ENCODE peak calls at places on chromosomes 1 and 21, in six cellular contexts. One of them, this sample, is unnamed.

GRCh38 chr1:37410815-37411214 is 63.6 kb upstream of the ZC3H12A start:
- DNase-seq in ovary: no peak
- DNase-seq in upper lobe of left lung: no peak
- DNase-seq in breast epithelium: no peak
- DNase-seq in right lobe of liver: no peak
- DNase-seq in IMR-90: peak; percentile 22
- DNase-seq in this sample: no peak

GRCh38 chr1:212457740-212458338 is 25.1 kb downstream of the NENF start:
- DNase-seq in ovary: no peak
- DNase-seq in upper lobe of left lung: no peak
- DNase-seq in breast epithelium: no peak
- DNase-seq in right lobe of liver: no peak
- DNase-seq in IMR-90: peak; percentile 37
- DNase-seq in this sample: no peak

GRCh38 chr1:229253170-229253974 is 17.5 kb upstream of the RAB4A start:
- DNase-seq in ovary: no peak
- DNase-seq in upper lobe of left lung: no peak
- DNase-seq in breast epithelium: peak; percentile 45
- DNase-seq in right lobe of liver: no peak
- DNase-seq in IMR-90: peak; percentile 32
- DNase-seq in this sample: no peak

GRCh38 chr1:167617100-167617949 is 12.7 kb upstream of the RCSD1 start:
- DNase-seq in ovary: no peak
- DNase-seq in upper lobe of left lung: no peak
- DNase-seq in breast epithelium: no peak
- DNase-seq in right lobe of liver: no peak
- DNase-seq in IMR-90: peak; percentile 7
- DNase-seq in this sample: no peak

GRCh38 chr1:24047101-24047459 is 64.9 kb downstream of the MYOM3 start:
- DNase-seq in ovary: peak; percentile 67
- DNase-seq in upper lobe of left lung: no peak
- DNase-seq in breast epithelium: no peak
- DNase-seq in right lobe of liver: no peak
- DNase-seq in IMR-90: peak; percentile 55
- DNase-seq in this sample: peak; percentile 80

GRCh38 chr1:94807742-94808491 is 12.2 kb upstream of the SLC44A3 start:
- DNase-seq in ovary: no peak
- DNase-seq in upper lobe of left lung: no peak
- DNase-seq in breast epithelium: no peak
- DNase-seq in right lobe of liver: no peak
- DNase-seq in IMR-90: peak; percentile 42
- DNase-seq in this sample: no peak

GRCh38 chr1:247296599-247297180 is 35.0 kb downstream of the ZNF496 start:
- DNase-seq in ovary: no peak
- DNase-seq in upper lobe of left lung: no peak
- DNase-seq in breast epithelium: no peak
- DNase-seq in right lobe of liver: no peak
- DNase-seq in IMR-90: no peak
- DNase-seq in this sample: no peak

GRCh38 chr1:157798211-157798610 is 21.3 kb upstream of the FCRL2 start:
- DNase-seq in ovary: no peak
- DNase-seq in upper lobe of left lung: no peak
- DNase-seq in breast epithelium: no peak
- DNase-seq in right lobe of liver: no peak
- DNase-seq in IMR-90: no peak
- DNase-seq in this sample: no peak

GRCh38 chr1:47434051-47434842 is 3.6 kb upstream of the FOXD2 start:
- DNase-seq in ovary: peak; percentile 39
- DNase-seq in upper lobe of left lung: peak; percentile 74
- DNase-seq in breast epithelium: peak; percentile 61
- DNase-seq in right lobe of liver: peak; percentile 27
- DNase-seq in IMR-90: peak; percentile 64
- DNase-seq in this sample: peak; percentile 92

GRCh38 chr1:5522605-5523145 is 469.6 kb downstream of the NPHP4 start:
- DNase-seq in ovary: no peak
- DNase-seq in upper lobe of left lung: no peak
- DNase-seq in breast epithelium: no peak
- DNase-seq in right lobe of liver: no peak
- DNase-seq in IMR-90: no peak
- DNase-seq in this sample: peak; percentile 21

GRCh38 chr1:60809204-60809985 is 273.0 kb upstream of the NFIA start:
- DNase-seq in ovary: no peak
- DNase-seq in upper lobe of left lung: no peak
- DNase-seq in breast epithelium: no peak
- DNase-seq in right lobe of liver: no peak
- DNase-seq in IMR-90: peak; percentile 0
- DNase-seq in this sample: no peak

GRCh38 chr21:39674794-39675193 is 62.1 kb downstream of the B3GALT5 start:
- DNase-seq in ovary: no peak
- DNase-seq in upper lobe of left lung: no peak
- DNase-seq in breast epithelium: no peak
- DNase-seq in right lobe of liver: no peak
- DNase-seq in IMR-90: no peak
- DNase-seq in this sample: no peak

GRCh38 chr1:224629965-224630364 is 13.8 kb downstream of the CNIH3 start:
- DNase-seq in ovary: no peak
- DNase-seq in upper lobe of left lung: no peak
- DNase-seq in breast epithelium: no peak
- DNase-seq in right lobe of liver: no peak
- DNase-seq in IMR-90: no peak
- DNase-seq in this sample: no peak

GRCh38 chr1:81799939-81800740 is 594 bp upstream of the ADGRL2 start:
- DNase-seq in ovary: peak; percentile 76
- DNase-seq in upper lobe of left lung: peak; percentile 87
- DNase-seq in breast epithelium: peak; percentile 49
- DNase-seq in right lobe of liver: peak; percentile 44
- DNase-seq in IMR-90: peak; percentile 66
- DNase-seq in this sample: peak; percentile 87

GRCh38 chr1:160708821-160709220 is 2.8 kb downstream of the CD48 start:
- DNase-seq in ovary: no peak
- DNase-seq in upper lobe of left lung: no peak
- DNase-seq in breast epithelium: no peak
- DNase-seq in right lobe of liver: no peak
- DNase-seq in IMR-90: no peak
- DNase-seq in this sample: no peak

GRCh38 chr1:165630629-165631402 is at the start of gene MGST3:
- DNase-seq in ovary: peak; percentile 94
- DNase-seq in upper lobe of left lung: peak; percentile 98
- DNase-seq in breast epithelium: peak; percentile 92
- DNase-seq in right lobe of liver: peak; percentile 94
- DNase-seq in IMR-90: peak; percentile 95
- DNase-seq in this sample: peak; percentile 98

GRCh38 chr21:28421716-28422480 is 570.8 kb downstream of the LTN1 start:
- DNase-seq in ovary: no peak
- DNase-seq in upper lobe of left lung: no peak
- DNase-seq in breast epithelium: no peak
- DNase-seq in right lobe of liver: no peak
- DNase-seq in IMR-90: peak; percentile 78
- DNase-seq in this sample: no peak

GRCh38 chr1:164561007-164561406 is 2.0 kb downstream of the PBX1 start:
- DNase-seq in ovary: no peak
- DNase-seq in upper lobe of left lung: no peak
- DNase-seq in breast epithelium: no peak
- DNase-seq in right lobe of liver: no peak
- DNase-seq in IMR-90: no peak
- DNase-seq in this sample: no peak

GRCh38 chr1:102970496-102971078 is 137.7 kb downstream of the COL11A1 start:
- DNase-seq in ovary: no peak
- DNase-seq in upper lobe of left lung: no peak
- DNase-seq in breast epithelium: no peak
- DNase-seq in right lobe of liver: no peak
- DNase-seq in IMR-90: peak; percentile 75
- DNase-seq in this sample: no peak

GRCh38 chr21:36959020-36959835 is 7.2 kb downstream of the HLCS start:
- DNase-seq in ovary: no peak
- DNase-seq in upper lobe of left lung: peak; percentile 51
- DNase-seq in breast epithelium: no peak
- DNase-seq in right lobe of liver: no peak
- DNase-seq in IMR-90: no peak
- DNase-seq in this sample: no peak

GRCh38 chr1:8926707-8927694 is 18.7 kb upstream of the CA6 start:
- DNase-seq in ovary: no peak
- DNase-seq in upper lobe of left lung: no peak
- DNase-seq in breast epithelium: no peak
- DNase-seq in right lobe of liver: no peak
- DNase-seq in IMR-90: no peak
- DNase-seq in this sample: no peak

GRCh38 chr1:160204526-160205241 is 500 bp upstream of the PEA15 start:
- DNase-seq in ovary: no peak
- DNase-seq in upper lobe of left lung: no peak
- DNase-seq in breast epithelium: no peak
- DNase-seq in right lobe of liver: no peak
- DNase-seq in IMR-90: no peak
- DNase-seq in this sample: no peak

GRCh38 chr21:29230541-29231275 is 68.0 kb upstream of the BACH1 start:
- DNase-seq in ovary: no peak
- DNase-seq in upper lobe of left lung: no peak
- DNase-seq in breast epithelium: no peak
- DNase-seq in right lobe of liver: no peak
- DNase-seq in IMR-90: no peak
- DNase-seq in this sample: no peak

GRCh38 chr1:36322786-36323635 is 434 bp downstream of the EVA1B start:
- DNase-seq in ovary: peak; percentile 71
- DNase-seq in upper lobe of left lung: peak; percentile 90
- DNase-seq in breast epithelium: no peak
- DNase-seq in right lobe of liver: peak; percentile 58
- DNase-seq in IMR-90: peak; percentile 59
- DNase-seq in this sample: no peak

GRCh38 chr1:97097404-97097925 is 375.9 kb downstream of the PTBP2 start:
- DNase-seq in ovary: no peak
- DNase-seq in upper lobe of left lung: no peak
- DNase-seq in breast epithelium: no peak
- DNase-seq in right lobe of liver: no peak
- DNase-seq in IMR-90: no peak
- DNase-seq in this sample: no peak

GRCh38 chr1:233654667-233655432 is 40.9 kb downstream of the KCNK1 start:
- DNase-seq in ovary: no peak
- DNase-seq in upper lobe of left lung: no peak
- DNase-seq in breast epithelium: no peak
- DNase-seq in right lobe of liver: no peak
- DNase-seq in IMR-90: no peak
- DNase-seq in this sample: no peak

GRCh38 chr1:204987689-204988088 is 55.3 kb upstream of the CNTN2 start:
- DNase-seq in ovary: no peak
- DNase-seq in upper lobe of left lung: no peak
- DNase-seq in breast epithelium: no peak
- DNase-seq in right lobe of liver: no peak
- DNase-seq in IMR-90: no peak
- DNase-seq in this sample: no peak

GRCh38 chr1:153568367-153569099 is 2.9 kb upstream of the S100A2 start:
- DNase-seq in ovary: peak; percentile 92
- DNase-seq in upper lobe of left lung: peak; percentile 86
- DNase-seq in breast epithelium: peak; percentile 86
- DNase-seq in right lobe of liver: peak; percentile 85
- DNase-seq in IMR-90: peak; percentile 84
- DNase-seq in this sample: peak; percentile 99

GRCh38 chr1:153567621-153568366 is 2.1 kb upstream of the S100A2 start:
- DNase-seq in ovary: no peak
- DNase-seq in upper lobe of left lung: no peak
- DNase-seq in breast epithelium: no peak
- DNase-seq in right lobe of liver: no peak
- DNase-seq in IMR-90: peak; percentile 71
- DNase-seq in this sample: no peak

GRCh38 chr1:153563991-153564390 is 1.7 kb downstream of the S100A2 start:
- DNase-seq in ovary: no peak
- DNase-seq in upper lobe of left lung: no peak
- DNase-seq in breast epithelium: no peak
- DNase-seq in right lobe of liver: no peak
- DNase-seq in IMR-90: no peak
- DNase-seq in this sample: no peak

GRCh38 chr1:153565529-153566374 is at the start of gene S100A2:
- DNase-seq in ovary: peak; percentile 71
- DNase-seq in upper lobe of left lung: no peak
- DNase-seq in breast epithelium: peak; percentile 49
- DNase-seq in right lobe of liver: peak; percentile 43
- DNase-seq in IMR-90: peak; percentile 97
- DNase-seq in this sample: peak; percentile 63

GRCh38 chr1:153566414-153567371 is 1.0 kb upstream of the S100A2 start:
- DNase-seq in ovary: peak; percentile 95
- DNase-seq in upper lobe of left lung: peak; percentile 90
- DNase-seq in breast epithelium: peak; percentile 98
- DNase-seq in right lobe of liver: peak; percentile 89
- DNase-seq in IMR-90: peak; percentile 99
- DNase-seq in this sample: peak; percentile 99
- TF ChIP-seq POLR2A in ovary: no peak
- TF ChIP-seq POLR2A in upper lobe of left lung: peak; percentile 85
- TF ChIP-seq POLR2A in breast epithelium: no peak
- TF ChIP-seq POLR2A in right lobe of liver: peak; percentile 34
- TF ChIP-seq POLR2A in IMR-90: peak; percentile 68
- TF ChIP-seq POLR2A in this sample: no peak

GRCh38 chr1:21922103-21923014 is 14.8 kb downstream of the HSPG2 start:
- DNase-seq in ovary: no peak
- DNase-seq in upper lobe of left lung: no peak
- DNase-seq in breast epithelium: no peak
- DNase-seq in right lobe of liver: no peak
- DNase-seq in IMR-90: no peak
- DNase-seq in this sample: no peak
- H3K4me3 ChIP-seq in ovary: no peak overlapping the region
- H3K4me3 ChIP-seq in upper lobe of left lung: no peak overlapping the region
- H3K4me3 ChIP-seq in breast epithelium: no peak overlapping the region
- H3K4me3 ChIP-seq in right lobe of liver: no peak overlapping the region
- H3K4me3 ChIP-seq in IMR-90: no peak overlapping the region
- H3K4me3 ChIP-seq in this sample: no peak overlapping the region

GRCh38 chr1:30747028-30748008 is 10.3 kb downstream of the LAPTM5 start:
- DNase-seq in ovary: no peak
- DNase-seq in upper lobe of left lung: no peak
- DNase-seq in breast epithelium: no peak
- DNase-seq in right lobe of liver: no peak
- DNase-seq in IMR-90: no peak
- DNase-seq in this sample: no peak
- TF ChIP-seq POLR2A in ovary: no peak
- TF ChIP-seq POLR2A in upper lobe of left lung: peak; percentile 6
- TF ChIP-seq POLR2A in breast epithelium: no peak
- TF ChIP-seq POLR2A in right lobe of liver: no peak
- TF ChIP-seq POLR2A in IMR-90: no peak
- TF ChIP-seq POLR2A in this sample: no peak

DNA sequence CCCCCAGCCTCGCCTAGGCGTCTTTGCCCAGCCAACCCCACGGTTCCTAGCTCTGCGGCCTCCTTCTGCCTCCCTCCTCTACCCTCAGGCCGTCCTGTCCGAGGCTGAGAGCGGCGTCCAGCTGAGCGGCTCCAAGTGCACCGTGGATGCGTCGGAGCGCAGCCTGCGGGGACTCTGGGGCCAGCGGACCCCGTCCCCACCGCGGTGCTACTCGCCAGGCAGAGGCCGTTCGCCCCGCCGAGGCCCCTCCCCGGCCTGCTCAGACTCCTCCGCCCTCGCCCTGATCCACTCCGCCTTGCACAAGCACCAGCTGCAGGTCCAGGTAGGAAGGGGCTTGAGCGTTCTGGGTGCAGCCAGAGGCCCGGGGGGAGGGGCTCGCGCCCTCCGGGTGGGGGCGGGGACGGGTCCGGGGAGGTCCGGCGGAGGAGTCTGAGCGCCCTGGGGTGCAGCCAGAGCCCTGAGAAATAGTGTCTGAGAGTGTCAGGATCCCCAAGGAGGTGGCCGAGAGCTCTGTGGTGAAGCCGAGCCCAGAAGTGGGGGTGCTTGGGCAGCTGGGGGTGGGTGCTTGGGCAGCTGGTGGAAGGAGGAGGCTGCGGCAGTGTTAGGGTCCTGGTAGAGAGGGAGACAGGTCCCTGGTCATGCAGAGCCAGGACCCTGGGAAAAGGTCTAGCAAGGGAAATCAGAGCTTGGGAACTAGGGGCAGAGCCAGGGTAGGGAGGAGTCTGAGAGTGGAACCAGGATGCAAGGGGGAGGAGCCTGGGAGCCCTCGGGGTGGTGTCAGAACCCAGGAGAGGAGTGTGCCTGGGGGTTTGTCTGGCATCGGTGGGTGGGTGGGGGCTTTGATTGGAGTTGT is 3.2 kb upstream of the NBPF3 start:
- DNase-seq in ovary: no peak
- DNase-seq in upper lobe of left lung: peak; percentile 82
- DNase-seq in breast epithelium: no peak
- DNase-seq in right lobe of liver: no peak
- DNase-seq in IMR-90: no peak
- DNase-seq in this sample: no peak
- H3K4me3 ChIP-seq in ovary: peak overlapping the region; percentile 9
- H3K4me3 ChIP-seq in upper lobe of left lung: peak overlapping the region; percentile 40
- H3K4me3 ChIP-seq in breast epithelium: no peak overlapping the region
- H3K4me3 ChIP-seq in right lobe of liver: no peak overlapping the region
- H3K4me3 ChIP-seq in IMR-90: no peak overlapping the region
- H3K4me3 ChIP-seq in this sample: no peak overlapping the region

This sample was measured in lower leg skin.